ENCODE peak calls at places on chromosomes 13 and 19, in nine cellular contexts. One of them, this sample, is unnamed. For H3K36me3 and H3K4me1, the result is how much of the 10 kb centered on the place peaks cover.

GRCh38 chr19:10718205-10719196 is 622 bp downstream of the DNM2 start:
- DNase-seq in aorta: peak
- DNase-seq in sigmoid colon: no peak
- DNase-seq in adrenal gland: peak
- DNase-seq in CD8-positive, alpha-beta memory T cell: peak
- DNase-seq in HCT116: no peak
- DNase-seq in ovary: peak
- DNase-seq in upper lobe of right lung: peak
- DNase-seq in heart right ventricle: no peak
- DNase-seq in this sample: peak

GRCh38 chr13:99981115-99982020 is at the start of gene ZIC2:
- DNase-seq in aorta: no peak
- DNase-seq in sigmoid colon: no peak
- DNase-seq in adrenal gland: no peak
- DNase-seq in CD8-positive, alpha-beta memory T cell: no peak
- DNase-seq in HCT116: peak
- DNase-seq in ovary: no peak
- DNase-seq in upper lobe of right lung: no peak
- DNase-seq in heart right ventricle: no peak
- DNase-seq in this sample: no peak

GRCh38 chr19:31349160-31349881 is at the start of gene TSHZ3:
- DNase-seq in aorta: peak
- DNase-seq in sigmoid colon: peak
- DNase-seq in adrenal gland: peak
- DNase-seq in CD8-positive, alpha-beta memory T cell: peak
- DNase-seq in HCT116: no peak
- DNase-seq in ovary: peak
- DNase-seq in upper lobe of right lung: peak
- DNase-seq in heart right ventricle: peak
- DNase-seq in this sample: peak

GRCh38 chr19:4493104-4493928 is 21.2 kb downstream of the HDGFL2 start:
- DNase-seq in aorta: no peak
- DNase-seq in sigmoid colon: no peak
- DNase-seq in adrenal gland: no peak
- DNase-seq in CD8-positive, alpha-beta memory T cell: no peak
- DNase-seq in HCT116: no peak
- DNase-seq in ovary: no peak
- DNase-seq in upper lobe of right lung: no peak
- DNase-seq in heart right ventricle: no peak
- DNase-seq in this sample: no peak

GRCh38 chr13:19634129-19634740 is 776 bp downstream of the MPHOSPH8 start:
- DNase-seq in aorta: no peak
- DNase-seq in sigmoid colon: peak
- DNase-seq in adrenal gland: peak
- DNase-seq in CD8-positive, alpha-beta memory T cell: no peak
- DNase-seq in HCT116: no peak
- DNase-seq in ovary: no peak
- DNase-seq in upper lobe of right lung: no peak
- DNase-seq in heart right ventricle: no peak
- DNase-seq in this sample: no peak

GRCh38 chr13:75636339-75637095 is 387 bp downstream of the LMO7 start:
- DNase-seq in aorta: peak
- DNase-seq in sigmoid colon: no peak
- DNase-seq in adrenal gland: peak
- DNase-seq in CD8-positive, alpha-beta memory T cell: peak
- DNase-seq in HCT116: no peak
- DNase-seq in ovary: peak
- DNase-seq in upper lobe of right lung: peak
- DNase-seq in heart right ventricle: peak
- DNase-seq in this sample: peak

GRCh38 chr19:5265260-5265659 is 75.4 kb downstream of the PTPRS start:
- DNase-seq in aorta: no peak
- DNase-seq in sigmoid colon: no peak
- DNase-seq in adrenal gland: no peak
- DNase-seq in CD8-positive, alpha-beta memory T cell: no peak
- DNase-seq in HCT116: no peak
- DNase-seq in ovary: no peak
- DNase-seq in upper lobe of right lung: no peak
- DNase-seq in heart right ventricle: no peak
- DNase-seq in this sample: no peak

GRCh38 chr13:46633416-46633815 is 80.4 kb downstream of the LRCH1 start:
- DNase-seq in aorta: no peak
- DNase-seq in sigmoid colon: no peak
- DNase-seq in adrenal gland: no peak
- DNase-seq in CD8-positive, alpha-beta memory T cell: no peak
- DNase-seq in HCT116: no peak
- DNase-seq in ovary: no peak
- DNase-seq in upper lobe of right lung: no peak
- DNase-seq in heart right ventricle: no peak
- DNase-seq in this sample: no peak

GRCh38 chr19:31505596-31505910 is 156.3 kb upstream of the TSHZ3 start:
- DNase-seq in aorta: no peak
- DNase-seq in sigmoid colon: no peak
- DNase-seq in adrenal gland: no peak
- DNase-seq in CD8-positive, alpha-beta memory T cell: no peak
- DNase-seq in HCT116: no peak
- DNase-seq in ovary: no peak
- DNase-seq in upper lobe of right lung: no peak
- DNase-seq in heart right ventricle: no peak
- DNase-seq in this sample: no peak

GRCh38 chr13:79992111-79992510 is 348.8 kb downstream of the SPRY2 start:
- DNase-seq in aorta: no peak
- DNase-seq in sigmoid colon: no peak
- DNase-seq in adrenal gland: no peak
- DNase-seq in CD8-positive, alpha-beta memory T cell: no peak
- DNase-seq in HCT116: no peak
- DNase-seq in ovary: no peak
- DNase-seq in upper lobe of right lung: no peak
- DNase-seq in heart right ventricle: no peak
- DNase-seq in this sample: no peak

GRCh38 chr13:20494656-20495055 is 31.0 kb downstream of the CRYL1 start:
- DNase-seq in aorta: no peak
- DNase-seq in sigmoid colon: no peak
- DNase-seq in adrenal gland: no peak
- DNase-seq in CD8-positive, alpha-beta memory T cell: no peak
- DNase-seq in HCT116: no peak
- DNase-seq in ovary: no peak
- DNase-seq in upper lobe of right lung: no peak
- DNase-seq in heart right ventricle: no peak
- DNase-seq in this sample: no peak

GRCh38 chr19:35739275-35740107 is 2.8 kb downstream of the IGFLR1 start:
- DNase-seq in aorta: peak
- DNase-seq in sigmoid colon: no peak
- DNase-seq in adrenal gland: no peak
- DNase-seq in CD8-positive, alpha-beta memory T cell: no peak
- DNase-seq in HCT116: no peak
- DNase-seq in ovary: peak
- DNase-seq in upper lobe of right lung: no peak
- DNase-seq in heart right ventricle: no peak
- DNase-seq in this sample: no peak

GRCh38 chr13:46267166-46267565 is 55.4 kb downstream of the LRRC63 start:
- DNase-seq in aorta: no peak
- DNase-seq in sigmoid colon: no peak
- DNase-seq in adrenal gland: no peak
- DNase-seq in CD8-positive, alpha-beta memory T cell: no peak
- DNase-seq in HCT116: no peak
- DNase-seq in ovary: no peak
- DNase-seq in upper lobe of right lung: no peak
- DNase-seq in heart right ventricle: no peak
- DNase-seq in this sample: no peak

GRCh38 chr13:81987159-81987558 is 1646.2 kb upstream of the SPRY2 start:
- DNase-seq in aorta: no peak
- DNase-seq in sigmoid colon: no peak
- DNase-seq in adrenal gland: no peak
- DNase-seq in CD8-positive, alpha-beta memory T cell: no peak
- DNase-seq in HCT116: no peak
- DNase-seq in ovary: no peak
- DNase-seq in upper lobe of right lung: no peak
- DNase-seq in heart right ventricle: no peak
- DNase-seq in this sample: no peak

GRCh38 chr19:3969435-3970312 is 1.2 kb downstream of the DAPK3 start:
- DNase-seq in aorta: no peak
- DNase-seq in sigmoid colon: peak
- DNase-seq in adrenal gland: no peak
- DNase-seq in CD8-positive, alpha-beta memory T cell: no peak
- DNase-seq in HCT116: no peak
- DNase-seq in ovary: peak
- DNase-seq in upper lobe of right lung: no peak
- DNase-seq in heart right ventricle: peak
- DNase-seq in this sample: no peak

GRCh38 chr19:33798701-33799111 is 2.0 kb downstream of the KCTD15 start:
- DNase-seq in aorta: no peak
- DNase-seq in sigmoid colon: no peak
- DNase-seq in adrenal gland: no peak
- DNase-seq in CD8-positive, alpha-beta memory T cell: no peak
- DNase-seq in HCT116: no peak
- DNase-seq in ovary: peak
- DNase-seq in upper lobe of right lung: no peak
- DNase-seq in heart right ventricle: no peak
- DNase-seq in this sample: no peak

GRCh38 chr13:71771144-71771543 is 95.9 kb downstream of the DACH1 start:
- DNase-seq in aorta: no peak
- DNase-seq in sigmoid colon: no peak
- DNase-seq in adrenal gland: no peak
- DNase-seq in CD8-positive, alpha-beta memory T cell: no peak
- DNase-seq in HCT116: no peak
- DNase-seq in ovary: no peak
- DNase-seq in upper lobe of right lung: no peak
- DNase-seq in heart right ventricle: no peak
- DNase-seq in this sample: no peak

GRCh38 chr19:21580101-21580500 is 74.7 kb downstream of the ZNF429 start:
- DNase-seq in aorta: no peak
- DNase-seq in sigmoid colon: no peak
- DNase-seq in adrenal gland: no peak
- DNase-seq in CD8-positive, alpha-beta memory T cell: no peak
- DNase-seq in HCT116: no peak
- DNase-seq in ovary: no peak
- DNase-seq in upper lobe of right lung: no peak
- DNase-seq in heart right ventricle: no peak
- DNase-seq in this sample: no peak
- H3K36me3 ChIP-seq in aorta: under half
- H3K36me3 ChIP-seq in sigmoid colon: under half
- H3K36me3 ChIP-seq in adrenal gland: under half
- H3K36me3 ChIP-seq in CD8-positive, alpha-beta memory T cell: under half
- H3K36me3 ChIP-seq in HCT116: under half
- H3K36me3 ChIP-seq in ovary: under half
- H3K36me3 ChIP-seq in upper lobe of right lung: under half
- H3K36me3 ChIP-seq in heart right ventricle: under half
- H3K36me3 ChIP-seq in this sample: under half

GRCh38 chr13:97499181-97499580 is 65.2 kb downstream of the RAP2A start:
- DNase-seq in aorta: no peak
- DNase-seq in sigmoid colon: no peak
- DNase-seq in adrenal gland: no peak
- DNase-seq in CD8-positive, alpha-beta memory T cell: no peak
- DNase-seq in HCT116: no peak
- DNase-seq in ovary: no peak
- DNase-seq in upper lobe of right lung: no peak
- DNase-seq in heart right ventricle: no peak
- DNase-seq in this sample: no peak
- H3K4me1 ChIP-seq in aorta: under half
- H3K4me1 ChIP-seq in sigmoid colon: under half
- H3K4me1 ChIP-seq in adrenal gland: under half
- H3K4me1 ChIP-seq in CD8-positive, alpha-beta memory T cell: under half
- H3K4me1 ChIP-seq in HCT116: under half
- H3K4me1 ChIP-seq in ovary: under half
- H3K4me1 ChIP-seq in upper lobe of right lung: under half
- H3K4me1 ChIP-seq in heart right ventricle: under half
- H3K4me1 ChIP-seq in this sample: under half

DNA sequence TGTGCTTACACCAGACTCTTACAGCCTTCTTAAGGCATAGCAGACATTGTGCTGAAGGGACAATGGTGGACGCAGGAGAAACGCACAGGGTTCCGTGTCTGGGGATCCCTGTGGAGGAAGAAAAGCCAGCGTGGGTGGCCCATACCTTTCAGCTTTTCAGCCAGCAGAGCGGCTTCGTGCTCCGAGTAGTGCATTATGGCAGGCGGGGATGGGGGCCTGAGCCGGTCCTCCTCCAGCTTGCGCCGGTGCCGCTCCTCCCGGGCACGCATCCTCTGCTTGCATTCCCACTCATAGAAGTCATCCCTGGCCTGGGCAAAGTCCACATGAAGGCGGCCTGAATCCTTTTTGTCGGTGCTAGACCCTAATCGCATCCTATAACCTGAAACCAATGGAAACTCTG is 332.4 kb downstream of the DNAJC15 start:
- DNase-seq in aorta: no peak
- DNase-seq in sigmoid colon: no peak
- DNase-seq in adrenal gland: no peak
- DNase-seq in CD8-positive, alpha-beta memory T cell: no peak
- DNase-seq in HCT116: no peak
- DNase-seq in ovary: no peak
- DNase-seq in upper lobe of right lung: no peak
- DNase-seq in heart right ventricle: no peak
- DNase-seq in this sample: no peak
- H3K36me3 ChIP-seq in aorta: under half
- H3K36me3 ChIP-seq in sigmoid colon: under half
- H3K36me3 ChIP-seq in adrenal gland: under half
- H3K36me3 ChIP-seq in CD8-positive, alpha-beta memory T cell: under half
- H3K36me3 ChIP-seq in HCT116: under half
- H3K36me3 ChIP-seq in ovary: under half
- H3K36me3 ChIP-seq in upper lobe of right lung: under half
- H3K36me3 ChIP-seq in heart right ventricle: under half
- H3K36me3 ChIP-seq in this sample: under half

DNA sequence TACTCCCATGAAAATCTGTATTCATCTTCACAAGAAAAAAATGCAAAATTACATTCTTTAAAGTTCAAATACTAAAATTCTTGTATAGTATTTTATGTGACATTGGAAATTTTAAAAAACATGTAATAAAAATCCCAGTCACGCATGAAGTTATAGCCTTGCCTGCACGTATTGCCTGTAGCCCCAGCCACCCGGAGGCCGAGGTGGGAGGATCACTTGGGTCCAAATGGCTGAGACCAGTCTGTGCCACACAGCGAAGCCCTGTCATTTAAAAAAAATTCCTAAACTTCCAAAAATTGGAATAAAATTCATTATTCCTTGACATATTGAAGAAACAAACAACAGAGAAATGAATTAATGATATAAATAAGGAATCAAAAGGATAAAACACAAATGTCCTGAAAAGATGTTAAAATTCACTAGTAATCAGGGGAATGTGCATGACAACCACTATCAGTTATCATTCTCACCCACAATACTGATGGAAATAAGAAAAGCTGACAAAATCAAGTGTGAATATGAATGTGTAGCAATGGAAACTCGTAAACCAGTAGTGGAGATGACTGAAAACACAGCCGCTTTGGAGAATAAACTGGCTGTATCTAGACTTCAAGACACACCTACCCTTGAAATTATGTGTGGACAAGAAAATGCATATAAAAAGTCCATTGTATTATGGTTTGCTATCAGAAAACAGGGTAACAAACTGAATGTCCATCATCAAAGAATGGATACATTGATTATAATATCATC is 7.5 kb downstream of the CARD8 start:
- DNase-seq in aorta: no peak
- DNase-seq in sigmoid colon: no peak
- DNase-seq in adrenal gland: no peak
- DNase-seq in CD8-positive, alpha-beta memory T cell: no peak
- DNase-seq in HCT116: no peak
- DNase-seq in ovary: no peak
- DNase-seq in upper lobe of right lung: no peak
- DNase-seq in heart right ventricle: no peak
- DNase-seq in this sample: no peak
- H3K4me1 ChIP-seq in aorta: under half
- H3K4me1 ChIP-seq in sigmoid colon: under half
- H3K4me1 ChIP-seq in adrenal gland: under half
- H3K4me1 ChIP-seq in CD8-positive, alpha-beta memory T cell: half or more
- H3K4me1 ChIP-seq in HCT116: under half
- H3K4me1 ChIP-seq in ovary: under half
- H3K4me1 ChIP-seq in upper lobe of right lung: under half
- H3K4me1 ChIP-seq in heart right ventricle: under half
- H3K4me1 ChIP-seq in this sample: half or more